ENCODE peak calls at places on chromosomes 3 and 15, in five cellular contexts. K is HCT116, H is H1, W is HepG2, T is K562. G is an unnamed sample.

GRCh38 chr3:35483131-35483530 is 156.2 kb upstream of the ARPP21 start:
- DNase-seq in K (no peak), H (no peak), W (no peak), T (no peak), G (no peak)

GRCh38 chr15:44489464-44489863 is 47.5 kb upstream of the EIF3J start:
- DNase-seq in K (peak; percentile 33), H (no peak), W (peak; percentile 5), T (peak; percentile 6), G (no peak)

GRCh38 chr15:43376017-43376705 is 5.3 kb downstream of the TUBGCP4 start:
- DNase-seq in K (peak; percentile 27), H (peak; percentile 60), W (peak; percentile 45), T (peak; percentile 45), G (peak; percentile 16)

GRCh38 chr15:89330881-89331595 is 3.6 kb downstream of the POLG start:
- DNase-seq in K (no peak), H (no peak), W (no peak), T (no peak), G (no peak)

GRCh38 chr3:176415896-176416295 is 781.4 kb downstream of the TBL1XR1 start:
- DNase-seq in K (no peak), H (no peak), W (no peak), T (no peak), G (no peak)

GRCh38 chr15:69593981-69594966 is 141.7 kb downstream of the RPLP1 start:
- DNase-seq in K (no peak), H (no peak), W (peak; percentile 98), T (no peak), G (no peak)

GRCh38 chr3:69204315-69204957 is 82.0 kb upstream of the LMOD3 start:
- DNase-seq in K (no peak), H (no peak), W (peak; percentile 19), T (no peak), G (peak; percentile 44)

GRCh38 chr3:113441051-113441770 is at the start of gene CFAP44:
- DNase-seq in K (no peak), H (peak; percentile 94), W (peak; percentile 68), T (no peak), G (no peak)

GRCh38 chr3:184727357-184728060 is 15.6 kb upstream of the MAGEF1 start:
- DNase-seq in K (peak; percentile 81), H (peak; percentile 78), W (peak; percentile 75), T (peak; percentile 74), G (no peak)

GRCh38 chr3:23203651-23204111 is 554 bp downstream of the UBE2E2 start:
- DNase-seq in K (no peak), H (peak; percentile 60), W (no peak), T (peak; percentile 14), G (no peak)
- TF ChIP-seq POLR2AphosphoS5 in K (no peak), H (no peak), W (no peak), T (no peak), G (no peak)

DNA sequence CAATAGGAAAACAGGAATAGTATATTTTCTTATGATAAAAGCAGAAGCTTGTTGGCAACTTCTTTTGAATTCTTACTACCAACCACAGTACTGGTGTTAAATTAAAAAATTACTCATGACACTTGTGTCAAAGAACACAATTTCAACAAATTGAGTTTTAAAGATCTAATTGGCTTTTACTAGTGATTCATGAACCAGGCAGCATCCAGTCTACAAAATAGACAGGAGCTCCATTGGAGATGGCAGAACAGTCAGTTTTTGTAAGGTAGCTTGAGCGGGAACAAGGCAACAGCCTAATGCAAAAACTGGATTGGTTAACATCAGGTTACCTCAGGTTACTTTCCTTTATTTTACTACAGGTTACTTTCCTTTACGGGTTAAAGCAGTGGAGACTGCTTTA is 181.3 kb upstream of the THBS1 start:
- DNase-seq in K (no peak), H (no peak), W (no peak), T (no peak), G (no peak)
- TF ChIP-seq CEBPB in K (no peak), H (no peak), W (no peak), T (no peak), G (no peak)

GRCh38 chr15:74725845-74726773 is 781 bp upstream of the CYP1A1 start:
- DNase-seq in K (no peak), H (peak; percentile 81), W (peak; percentile 46), T (no peak), G (no peak)
- TF ChIP-seq EZH2 in K (no peak), H (peak; percentile 62), W (no peak), T (no peak), G (no peak)

DNA sequence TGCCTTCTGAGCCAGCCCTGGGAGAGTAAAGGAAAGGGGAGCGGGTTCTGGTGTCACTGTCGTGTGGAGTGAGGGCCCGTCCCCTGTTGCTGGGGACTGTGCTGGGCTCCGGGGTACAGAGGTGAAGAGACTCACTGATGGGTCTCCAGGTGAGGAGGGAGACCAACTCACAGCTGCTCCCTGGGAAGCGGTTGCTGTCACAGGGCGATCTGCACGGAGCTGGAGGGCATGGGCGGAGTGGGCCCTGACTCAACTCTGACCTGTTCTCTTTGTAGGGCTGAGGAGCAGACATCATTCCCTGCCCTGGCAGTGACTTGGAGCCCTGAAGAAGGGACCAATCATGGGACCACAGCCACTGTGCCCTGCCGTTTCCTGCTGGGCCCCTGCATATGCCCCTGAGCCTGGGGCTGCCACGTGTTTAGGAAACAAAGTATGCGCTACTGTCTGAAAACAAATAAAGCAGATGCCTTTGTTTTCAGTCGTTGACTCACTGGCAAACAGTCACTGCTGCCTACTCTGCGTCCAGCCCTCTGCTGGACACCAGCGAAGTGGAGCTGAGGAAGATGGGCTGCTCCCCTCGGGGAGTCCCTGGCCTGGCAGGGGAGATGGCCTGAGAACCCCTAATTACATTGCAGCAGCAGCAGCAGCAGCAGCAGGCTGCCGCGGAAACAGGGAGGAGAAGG is 22.9 kb upstream of the PLXNA1 start:
- DNase-seq in K (no peak), H (no peak), W (peak; percentile 64), T (no peak), G (no peak)
- TF ChIP-seq POLR2AphosphoS5 in K (no peak), H (no peak), W (no peak), T (no peak), G (no peak)

GRCh38 chr15:47431501-47431900 is 285.8 kb upstream of the SEMA6D start:
- DNase-seq in K (no peak), H (no peak), W (peak; percentile 10), T (no peak), G (no peak)
- TF ChIP-seq CEBPB in K (no peak), H (no peak), W (no peak), T (no peak), G (no peak)

DNA sequence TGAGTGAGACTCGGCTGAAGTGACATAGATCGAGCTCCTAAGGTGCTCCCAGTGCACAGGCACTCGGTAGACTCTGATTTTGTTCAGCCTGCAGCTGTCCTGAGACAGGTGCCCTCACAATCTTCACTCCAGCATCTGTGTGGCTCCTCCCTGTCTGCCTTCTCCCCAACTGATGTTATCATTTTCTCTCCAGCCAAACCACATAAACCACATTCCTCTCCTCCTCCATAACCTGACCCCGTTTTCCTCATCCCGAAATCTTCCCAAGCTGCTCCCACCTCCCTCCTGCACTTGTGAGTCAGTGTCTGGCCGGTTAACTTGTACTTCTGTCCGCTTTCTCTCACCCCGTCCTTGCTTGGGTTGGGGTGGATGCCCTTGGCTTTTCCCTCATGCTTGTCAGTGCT is 93.3 kb upstream of the HACD2 start:
- DNase-seq in K (no peak), H (no peak), W (no peak), T (no peak), G (no peak)
- TF ChIP-seq EZH2 in K (no peak), H (no peak), W (no peak), T (no peak), G (no peak)

GRCh38 chr15:35953424-35953823 is 407.5 kb upstream of the DPH6 start:
- DNase-seq in K (no peak), H (no peak), W (no peak), T (no peak), G (no peak)

GRCh38 chr15:35958021-35958420 is 412.1 kb upstream of the DPH6 start:
- DNase-seq in K (no peak), H (no peak), W (no peak), T (no peak), G (no peak)

GRCh38 chr15:35958936-35959335 is 413.0 kb upstream of the DPH6 start:
- DNase-seq in K (no peak), H (no peak), W (no peak), T (no peak), G (no peak)

GRCh38 chr15:35956066-35956465 is 410.1 kb upstream of the DPH6 start:
- DNase-seq in K (no peak), H (no peak), W (no peak), T (no peak), G (no peak)
- TF ChIP-seq POLR2AphosphoS5 in K (no peak), H (no peak), W (no peak), T (no peak), G (no peak)

GRCh38 chr3:71345429-71346027 is 238.0 kb downstream of the FOXP1 start:
- DNase-seq in K (no peak), H (no peak), W (no peak), T (no peak), G (no peak)

GRCh38 chr3:71350998-71351397 is 232.5 kb downstream of the FOXP1 start:
- DNase-seq in K (no peak), H (no peak), W (no peak), T (no peak), G (no peak)

GRCh38 chr3:71348831-71349230 is 234.7 kb downstream of the FOXP1 start:
- DNase-seq in K (no peak), H (no peak), W (no peak), T (no peak), G (no peak)

GRCh38 chr3:71348001-71348632 is 235.4 kb downstream of the FOXP1 start:
- DNase-seq in K (no peak), H (no peak), W (no peak), T (no peak), G (no peak)
- TF ChIP-seq CEBPB in K (no peak), H (no peak), W (no peak), T (no peak), G (no peak)

GRCh38 chr3:171126478-171127214 is 100.1 kb upstream of the SLC2A2 start:
- DNase-seq in K (no peak), H (no peak), W (no peak), T (no peak), G (no peak)

GRCh38 chr3:171132873-171133272 is 106.4 kb upstream of the SLC2A2 start:
- DNase-seq in K (no peak), H (no peak), W (no peak), T (no peak), G (no peak)

GRCh38 chr3:171134170-171134569 is 107.7 kb upstream of the SLC2A2 start:
- DNase-seq in K (no peak), H (no peak), W (no peak), T (no peak), G (no peak)

GRCh38 chr3:171127611-171128010 is 101.1 kb upstream of the SLC2A2 start:
- DNase-seq in K (no peak), H (no peak), W (no peak), T (no peak), G (no peak)

GRCh38 chr3:171129827-171130226 is 103.3 kb upstream of the SLC2A2 start:
- DNase-seq in K (no peak), H (no peak), W (peak; percentile 58), T (no peak), G (no peak)
- TF ChIP-seq EZH2 in K (no peak), H (no peak), W (no peak), T (no peak), G (no peak)

GRCh38 chr15:73334086-73334485 is 34.7 kb downstream of the HCN4 start:
- DNase-seq in K (no peak), H (no peak), W (no peak), T (no peak), G (no peak)
- TF ChIP-seq POLR2AphosphoS5 in K (no peak), H (no peak), W (no peak), T (no peak), G (no peak)